ENCODE peak calls at places on chromosomes 7 and 10, in seven cellular contexts. One of them, this sample, is unnamed. For H3K4me1, the result is how much of the 10 kb centered on the place peaks cover.

GRCh38 chr7:140078392-140078791 is 15.6 kb upstream of the PARP12 start:
- DNase-seq in neuronal stem cell: no peak
- DNase-seq in adrenal gland: no peak
- DNase-seq in astrocyte: no peak
- DNase-seq in neural progenitor cell: no peak
- DNase-seq in body of pancreas: no peak
- DNase-seq in left ventricle myocardium inferior: no peak
- DNase-seq in this sample: no peak

GRCh38 chr10:88045544-88046415 is 182.4 kb downstream of the PTEN start:
- DNase-seq in neural progenitor cell: no peak
- DNase-seq in left ventricle myocardium inferior: no peak
- DNase-seq in adrenal gland: no peak
- DNase-seq in astrocyte: peak
- DNase-seq in body of pancreas: no peak
- DNase-seq in neuronal stem cell: no peak
- DNase-seq in this sample: no peak

GRCh38 chr7:8232999-8233847 is 28.7 kb downstream of the ICA1 start:
- DNase-seq in body of pancreas: no peak
- DNase-seq in left ventricle myocardium inferior: no peak
- DNase-seq in astrocyte: peak
- DNase-seq in neuronal stem cell: no peak
- DNase-seq in adrenal gland: no peak
- DNase-seq in neural progenitor cell: no peak
- DNase-seq in this sample: no peak

GRCh38 chr10:108112218-108112617 is 947.7 kb upstream of the SORCS1 start:
- DNase-seq in left ventricle myocardium inferior: no peak
- DNase-seq in neuronal stem cell: no peak
- DNase-seq in adrenal gland: no peak
- DNase-seq in neural progenitor cell: peak
- DNase-seq in body of pancreas: no peak
- DNase-seq in astrocyte: no peak
- DNase-seq in this sample: no peak

GRCh38 chr10:118802126-118802793 is 47.5 kb upstream of the CACUL1 start:
- DNase-seq in body of pancreas: no peak
- DNase-seq in adrenal gland: no peak
- DNase-seq in astrocyte: no peak
- DNase-seq in neuronal stem cell: no peak
- DNase-seq in neural progenitor cell: no peak
- DNase-seq in left ventricle myocardium inferior: no peak
- DNase-seq in this sample: no peak

GRCh38 chr7:156604836-156605695 is 35.5 kb upstream of the RNF32 start:
- DNase-seq in adrenal gland: no peak
- DNase-seq in neuronal stem cell: no peak
- DNase-seq in astrocyte: no peak
- DNase-seq in left ventricle myocardium inferior: no peak
- DNase-seq in neural progenitor cell: no peak
- DNase-seq in body of pancreas: no peak
- DNase-seq in this sample: no peak

GRCh38 chr10:7529638-7530037 is 118.8 kb upstream of the SFMBT2 start:
- DNase-seq in neural progenitor cell: peak
- DNase-seq in astrocyte: no peak
- DNase-seq in left ventricle myocardium inferior: no peak
- DNase-seq in adrenal gland: no peak
- DNase-seq in neuronal stem cell: no peak
- DNase-seq in body of pancreas: no peak
- DNase-seq in this sample: peak

GRCh38 chr7:140526214-140526613 is 46.9 kb upstream of the MKRN1 start:
- DNase-seq in body of pancreas: no peak
- DNase-seq in neuronal stem cell: no peak
- DNase-seq in astrocyte: no peak
- DNase-seq in left ventricle myocardium inferior: no peak
- DNase-seq in adrenal gland: no peak
- DNase-seq in neural progenitor cell: no peak
- DNase-seq in this sample: no peak

GRCh38 chr10:35466170-35466569 is 129.9 kb downstream of the CCNY start:
- DNase-seq in neural progenitor cell: no peak
- DNase-seq in body of pancreas: no peak
- DNase-seq in left ventricle myocardium inferior: no peak
- DNase-seq in neuronal stem cell: no peak
- DNase-seq in adrenal gland: no peak
- DNase-seq in astrocyte: no peak
- DNase-seq in this sample: no peak

GRCh38 chr10:35465601-35466140 is 129.4 kb downstream of the CCNY start:
- DNase-seq in adrenal gland: no peak
- DNase-seq in left ventricle myocardium inferior: no peak
- DNase-seq in astrocyte: no peak
- DNase-seq in neuronal stem cell: no peak
- DNase-seq in body of pancreas: no peak
- DNase-seq in neural progenitor cell: no peak
- DNase-seq in this sample: no peak

GRCh38 chr10:35466661-35467060 is 130.4 kb downstream of the CCNY start:
- DNase-seq in astrocyte: no peak
- DNase-seq in neural progenitor cell: no peak
- DNase-seq in adrenal gland: no peak
- DNase-seq in neuronal stem cell: no peak
- DNase-seq in left ventricle myocardium inferior: no peak
- DNase-seq in body of pancreas: no peak
- DNase-seq in this sample: no peak

GRCh38 chr10:35464805-35465456 is 128.6 kb downstream of the CCNY start:
- DNase-seq in adrenal gland: no peak
- DNase-seq in left ventricle myocardium inferior: no peak
- DNase-seq in astrocyte: peak
- DNase-seq in body of pancreas: no peak
- DNase-seq in neuronal stem cell: peak
- DNase-seq in neural progenitor cell: peak
- DNase-seq in this sample: peak

GRCh38 chr10:35467186-35467585 is 130.9 kb downstream of the CCNY start:
- DNase-seq in astrocyte: no peak
- DNase-seq in body of pancreas: no peak
- DNase-seq in neural progenitor cell: no peak
- DNase-seq in neuronal stem cell: no peak
- DNase-seq in left ventricle myocardium inferior: no peak
- DNase-seq in adrenal gland: no peak
- DNase-seq in this sample: no peak
- H3K4me1 ChIP-seq in astrocyte: under half
- H3K4me1 ChIP-seq in body of pancreas: half or more
- H3K4me1 ChIP-seq in neural progenitor cell: half or more
- H3K4me1 ChIP-seq in neuronal stem cell: under half
- H3K4me1 ChIP-seq in left ventricle myocardium inferior: half or more
- H3K4me1 ChIP-seq in adrenal gland: under half
- H3K4me1 ChIP-seq in this sample: half or more

DNA sequence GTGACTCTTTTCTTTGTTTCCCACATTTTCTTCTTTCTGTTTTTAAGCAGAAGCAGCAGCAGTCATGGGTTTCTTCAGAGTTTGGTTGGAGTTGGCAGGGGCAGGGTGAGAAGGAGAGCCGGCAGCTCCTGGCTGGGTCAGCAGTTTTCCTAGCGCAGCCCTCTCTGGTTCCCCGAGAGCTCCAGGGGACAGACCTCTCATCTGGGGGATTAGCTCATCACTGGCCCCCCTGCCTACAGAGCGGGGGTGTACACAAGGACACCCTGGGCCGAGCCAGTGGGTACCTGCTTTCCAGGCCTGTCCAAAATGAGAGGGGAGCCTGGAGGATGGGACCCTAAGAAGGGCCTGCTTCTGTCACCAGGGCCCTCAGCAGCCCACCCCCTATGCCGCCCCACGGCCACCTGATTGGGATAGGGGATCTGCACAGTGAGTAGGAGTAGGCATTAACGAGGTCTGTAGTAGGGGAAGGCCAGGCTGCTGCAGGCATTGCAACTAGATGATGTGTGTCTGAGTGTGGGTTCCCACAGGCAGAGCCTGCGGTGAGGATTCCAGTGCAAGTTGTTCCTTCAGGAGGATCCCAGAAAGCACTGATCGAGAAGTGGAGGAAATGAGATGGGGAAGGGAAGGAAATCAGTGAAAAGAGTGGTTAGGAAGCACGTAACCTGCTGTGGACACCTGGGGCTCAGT is 122.9 kb upstream of the PPIF start:
- DNase-seq in neural progenitor cell: no peak
- DNase-seq in astrocyte: no peak
- DNase-seq in adrenal gland: no peak
- DNase-seq in body of pancreas: no peak
- DNase-seq in neuronal stem cell: no peak
- DNase-seq in left ventricle myocardium inferior: no peak
- DNase-seq in this sample: no peak
- H3K4me1 ChIP-seq in neural progenitor cell: half or more
- H3K4me1 ChIP-seq in astrocyte: under half
- H3K4me1 ChIP-seq in adrenal gland: under half
- H3K4me1 ChIP-seq in body of pancreas: half or more
- H3K4me1 ChIP-seq in neuronal stem cell: half or more
- H3K4me1 ChIP-seq in left ventricle myocardium inferior: half or more
- H3K4me1 ChIP-seq in this sample: half or more

DNA sequence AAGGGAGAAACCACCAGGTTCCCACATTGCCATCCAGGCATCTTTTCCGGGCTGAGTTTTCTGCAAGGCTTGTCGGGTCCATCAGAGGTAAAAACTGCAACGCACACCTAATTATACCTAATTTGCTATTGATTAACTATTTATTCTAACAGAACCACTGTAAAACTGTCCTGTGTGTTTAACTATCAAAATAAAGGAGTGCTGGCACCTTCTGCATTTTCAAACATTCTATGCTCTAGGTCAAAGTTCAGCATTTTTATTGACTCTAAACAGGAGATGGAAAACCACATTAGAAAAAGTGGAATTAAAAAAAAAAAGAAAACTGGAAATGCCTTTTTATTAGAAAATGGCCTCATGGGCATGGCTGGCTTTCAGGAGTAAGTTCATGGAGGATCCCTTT is 82.0 kb downstream of the ADARB2 start:
- DNase-seq in body of pancreas: no peak
- DNase-seq in neuronal stem cell: no peak
- DNase-seq in neural progenitor cell: no peak
- DNase-seq in adrenal gland: no peak
- DNase-seq in left ventricle myocardium inferior: no peak
- DNase-seq in astrocyte: no peak
- DNase-seq in this sample: no peak
- H3K4me1 ChIP-seq in body of pancreas: under half
- H3K4me1 ChIP-seq in neuronal stem cell: under half
- H3K4me1 ChIP-seq in neural progenitor cell: under half
- H3K4me1 ChIP-seq in adrenal gland: under half
- H3K4me1 ChIP-seq in left ventricle myocardium inferior: under half
- H3K4me1 ChIP-seq in astrocyte: under half
- H3K4me1 ChIP-seq in this sample: under half

DNA sequence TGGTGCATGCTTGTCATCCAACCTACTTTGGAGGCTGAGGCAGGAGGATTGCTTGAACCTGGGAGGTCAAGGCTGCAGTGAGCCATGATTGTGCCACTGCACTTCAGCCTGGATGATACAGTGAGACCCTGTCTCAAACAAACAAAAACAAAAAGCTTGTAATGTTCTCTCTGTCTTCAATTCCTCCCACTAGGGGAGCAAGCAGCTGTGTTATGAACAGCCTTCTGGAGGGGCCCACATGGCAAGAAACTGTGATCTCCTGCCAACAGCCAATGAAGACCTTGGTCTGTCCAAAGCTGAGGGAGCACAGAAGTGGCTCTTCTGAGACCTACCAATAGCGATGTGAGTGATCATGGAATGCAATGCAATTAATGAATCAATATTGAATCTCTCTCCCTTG is 229.2 kb downstream of the SEC23IP start:
- DNase-seq in neuronal stem cell: no peak
- DNase-seq in body of pancreas: no peak
- DNase-seq in neural progenitor cell: no peak
- DNase-seq in left ventricle myocardium inferior: no peak
- DNase-seq in adrenal gland: no peak
- DNase-seq in astrocyte: no peak
- DNase-seq in this sample: no peak
- H3K4me1 ChIP-seq in neuronal stem cell: under half
- H3K4me1 ChIP-seq in body of pancreas: under half
- H3K4me1 ChIP-seq in neural progenitor cell: under half
- H3K4me1 ChIP-seq in left ventricle myocardium inferior: under half
- H3K4me1 ChIP-seq in adrenal gland: under half
- H3K4me1 ChIP-seq in astrocyte: under half
- H3K4me1 ChIP-seq in this sample: under half

DNA sequence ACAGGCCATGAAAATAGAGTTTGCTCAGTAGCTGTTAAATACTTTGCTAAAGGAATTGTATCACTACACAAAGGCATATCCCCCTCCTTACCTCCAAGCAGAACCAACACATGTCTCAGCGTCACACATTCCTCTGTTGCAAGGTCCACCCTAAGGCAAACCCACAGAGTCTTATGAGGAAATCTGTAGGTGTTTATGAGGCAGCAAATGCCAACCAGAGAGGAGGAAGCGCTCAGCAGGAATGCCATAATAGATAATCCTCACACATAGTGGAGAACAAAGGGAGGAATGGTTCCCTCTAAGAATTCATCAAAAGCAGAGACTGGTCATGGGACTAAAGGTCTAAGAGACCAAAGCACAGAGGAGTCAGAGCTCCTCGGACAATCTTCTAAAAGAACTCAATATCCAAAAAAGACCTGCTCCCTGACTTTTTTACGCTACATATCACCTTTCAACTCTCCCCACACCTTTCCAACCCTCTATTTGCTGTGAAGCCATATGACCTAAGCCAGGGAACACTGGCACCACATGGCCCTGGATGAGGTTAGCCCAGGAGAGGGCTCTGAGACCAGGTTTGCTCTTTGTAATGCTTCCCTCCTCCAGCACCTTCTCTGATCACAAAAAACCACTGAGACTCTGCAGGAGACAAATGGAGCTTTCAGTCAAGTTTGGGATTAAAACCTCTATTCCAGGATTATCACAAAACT is 7.3 kb downstream of the SLC25A13 start:
- DNase-seq in neural progenitor cell: peak
- DNase-seq in astrocyte: no peak
- DNase-seq in left ventricle myocardium inferior: no peak
- DNase-seq in adrenal gland: no peak
- DNase-seq in neuronal stem cell: no peak
- DNase-seq in body of pancreas: no peak
- DNase-seq in this sample: peak
- H3K4me1 ChIP-seq in neural progenitor cell: under half
- H3K4me1 ChIP-seq in astrocyte: under half
- H3K4me1 ChIP-seq in left ventricle myocardium inferior: half or more
- H3K4me1 ChIP-seq in adrenal gland: under half
- H3K4me1 ChIP-seq in neuronal stem cell: under half
- H3K4me1 ChIP-seq in body of pancreas: under half
- H3K4me1 ChIP-seq in this sample: under half